ENCODE peak calls at places on chromosomes 1 and 21, in four cellular contexts. C is mammary epithelial cell, X is mucosa of descending colon, H is cardiac muscle cell. E is an unnamed sample.

GRCh38 chr1:12132078-12132477 is 34.7 kb upstream of the TNFRSF1B start:
- DNase-seq in C (peak; percentile 96), X (no peak), H (no peak), E (no peak)

GRCh38 chr1:65292861-65293593 is 16.3 kb upstream of the DNAJC6 start:
- DNase-seq in C (peak; percentile 9), X (no peak), H (peak; percentile 21), E (no peak)

GRCh38 chr1:177913762-177914540 is 55.9 kb downstream of the SEC16B start:
- DNase-seq in C (peak; percentile 32), X (peak; percentile 66), H (peak; percentile 42), E (no peak)

GRCh38 chr1:233723387-233723786 is 109.5 kb downstream of the KCNK1 start:
- DNase-seq in C (no peak), X (no peak), H (no peak), E (no peak)

GRCh38 chr1:152459596-152460528 is 45.8 kb upstream of the CRNN start:
- DNase-seq in C (peak; percentile 48), X (peak; percentile 75), H (no peak), E (peak; percentile 73)

GRCh38 chr1:81349194-81349965 is 451.4 kb upstream of the ADGRL2 start:
- DNase-seq in C (no peak), X (no peak), H (no peak), E (no peak)

GRCh38 chr1:226407199-226407496 is 745 bp downstream of the PARP1 start:
- DNase-seq in C (no peak), X (no peak), H (no peak), E (no peak)

GRCh38 chr1:201696217-201696761 is 132.7 kb upstream of the IPO9 start:
- DNase-seq in C (peak; percentile 76), X (no peak), H (no peak), E (peak; percentile 84)

GRCh38 chr1:174191255-174191906 is 32.1 kb downstream of the RABGAP1L start:
- DNase-seq in C (peak; percentile 21), X (no peak), H (no peak), E (no peak)

GRCh38 chr21:26840206-26840605 is 5.0 kb downstream of the ADAMTS1 start:
- DNase-seq in C (no peak), X (no peak), H (no peak), E (no peak)

GRCh38 chr1:12851779-12852178 is 3.3 kb upstream of the HNRNPCL1 start:
- DNase-seq in C (peak; percentile 5), X (no peak), H (no peak), E (no peak)

GRCh38 chr1:117060441-117061317 is 553 bp downstream of the TTF2 start:
- DNase-seq in C (peak; percentile 78), X (peak; percentile 49), H (no peak), E (peak; percentile 18)

GRCh38 chr1:17909634-17910033 is 154.5 kb downstream of the ACTL8 start:
- DNase-seq in C (no peak), X (peak; percentile 17), H (peak; percentile 46), E (peak; percentile 25)

GRCh38 chr1:111476761-111477309 is 3.1 kb downstream of the C1orf162 start:
- DNase-seq in C (no peak), X (peak; percentile 21), H (no peak), E (no peak)

GRCh38 chr1:94031154-94031553 is 89.8 kb downstream of the ABCA4 start:
- DNase-seq in C (no peak), X (no peak), H (no peak), E (no peak)

GRCh38 chr21:45906196-45906805 is 75.3 kb upstream of the COL6A1 start:
- DNase-seq in C (no peak), X (no peak), H (no peak), E (no peak)

GRCh38 chr1:192104135-192104534 is 54.1 kb upstream of the RGS18 start:
- DNase-seq in C (no peak), X (no peak), H (no peak), E (no peak)

DNA sequence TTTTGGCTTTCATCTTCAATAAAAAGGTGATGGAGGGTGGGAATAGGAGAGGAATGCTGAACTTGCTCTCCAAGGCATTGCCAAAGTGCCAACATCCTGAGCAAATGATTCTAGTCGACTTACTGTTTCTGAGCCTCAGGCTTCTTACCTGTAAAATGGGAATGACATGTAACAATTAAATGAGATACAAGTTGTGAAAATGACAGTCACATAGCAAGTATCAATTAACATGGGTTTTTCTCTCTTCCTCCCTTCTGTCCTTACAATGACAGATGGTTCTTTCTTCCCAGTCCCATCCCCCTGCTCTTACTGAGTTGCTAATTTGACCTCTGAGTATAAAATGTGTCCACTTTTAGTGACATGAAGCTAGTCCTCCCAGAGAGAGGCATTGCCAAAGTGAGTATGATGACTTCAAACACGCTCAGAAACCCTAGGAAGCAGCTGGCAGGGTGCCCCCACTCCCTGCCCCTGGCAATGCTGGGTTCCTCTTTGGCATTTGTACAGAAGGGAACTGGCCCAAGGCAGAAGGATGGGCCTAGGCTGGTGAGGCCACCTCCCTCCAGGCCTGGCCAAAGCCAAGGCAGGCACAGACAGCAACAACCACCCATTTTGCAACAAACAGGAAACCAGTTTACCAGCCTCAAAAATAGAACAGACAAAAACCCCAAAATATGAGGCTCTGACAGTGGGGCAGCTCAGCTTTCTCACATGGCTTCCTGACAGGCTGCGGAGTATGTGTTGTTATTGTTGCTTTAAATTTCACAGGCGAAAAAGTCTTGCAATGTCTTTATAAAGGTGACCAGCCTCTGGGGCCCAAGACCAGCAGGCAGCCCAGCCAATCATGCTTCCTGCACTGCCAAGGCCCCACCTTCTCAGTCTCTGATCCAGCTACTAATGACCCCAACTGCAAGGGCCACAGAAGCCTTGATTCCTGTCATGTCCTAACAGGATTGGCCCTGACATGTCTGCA is 115.9 kb downstream of the HIVEP3 start:
- DNase-seq in C (peak; percentile 56), X (peak; percentile 33), H (no peak), E (no peak)
- H3K4me3 ChIP-seq in C (no peak overlapping the region), X (no peak overlapping the region), H (no peak overlapping the region), E (no peak overlapping the region)

DNA sequence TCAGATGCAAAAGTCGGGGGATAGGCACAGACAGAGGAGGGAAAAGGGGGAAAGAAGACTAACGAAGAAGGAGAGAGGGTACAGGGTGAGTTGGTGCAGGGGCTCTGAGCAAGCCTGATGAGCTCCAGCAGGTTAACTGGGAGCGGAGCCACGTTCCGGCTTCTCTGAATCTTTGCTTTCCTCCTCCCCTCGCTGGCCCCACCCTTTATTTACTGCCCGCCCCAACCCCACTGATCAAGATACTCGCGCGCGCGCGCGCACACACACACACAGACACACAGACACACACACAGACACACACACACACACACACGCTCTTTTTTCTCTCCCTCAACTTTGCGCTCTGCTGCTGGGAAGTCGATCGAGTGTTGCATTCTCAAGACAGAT is at the start of gene GRIK1:
- DNase-seq in C (no peak), X (no peak), H (peak; percentile 36), E (no peak)
- H3K4me3 ChIP-seq in C (peak within 1 kb of the TSS; percentile 22), X (no peak within 1 kb of the TSS), H (peak within 1 kb of the TSS; percentile 31), E (no peak within 1 kb of the TSS)

GRCh38 chr1:92487078-92487605 is 417 bp upstream of the GFI1 start:
- DNase-seq in C (no peak), X (peak; percentile 10), H (no peak), E (no peak)
- H3K4me3 ChIP-seq in C (no peak overlapping the region), X (no peak overlapping the region), H (peak overlapping the region; percentile 23), E (no peak overlapping the region)

GRCh38 chr1:77925966-77926365 is 37.5 kb downstream of the NEXN start:
- DNase-seq in C (no peak), X (no peak), H (no peak), E (no peak)

GRCh38 chr1:77925536-77925935 is 37.1 kb downstream of the NEXN start:
- DNase-seq in C (no peak), X (no peak), H (no peak), E (no peak)

GRCh38 chr1:77929806-77930205 is 41.4 kb downstream of the NEXN start:
- DNase-seq in C (no peak), X (no peak), H (no peak), E (no peak)

GRCh38 chr1:77927414-77927813 is 39.0 kb downstream of the NEXN start:
- DNase-seq in C (no peak), X (no peak), H (no peak), E (no peak)

GRCh38 chr1:77926561-77927357 is 38.3 kb downstream of the NEXN start:
- DNase-seq in C (no peak), X (no peak), H (no peak), E (no peak)
- H3K4me3 ChIP-seq in C (no peak overlapping the region), X (no peak overlapping the region), H (no peak overlapping the region), E (no peak overlapping the region)

DNA sequence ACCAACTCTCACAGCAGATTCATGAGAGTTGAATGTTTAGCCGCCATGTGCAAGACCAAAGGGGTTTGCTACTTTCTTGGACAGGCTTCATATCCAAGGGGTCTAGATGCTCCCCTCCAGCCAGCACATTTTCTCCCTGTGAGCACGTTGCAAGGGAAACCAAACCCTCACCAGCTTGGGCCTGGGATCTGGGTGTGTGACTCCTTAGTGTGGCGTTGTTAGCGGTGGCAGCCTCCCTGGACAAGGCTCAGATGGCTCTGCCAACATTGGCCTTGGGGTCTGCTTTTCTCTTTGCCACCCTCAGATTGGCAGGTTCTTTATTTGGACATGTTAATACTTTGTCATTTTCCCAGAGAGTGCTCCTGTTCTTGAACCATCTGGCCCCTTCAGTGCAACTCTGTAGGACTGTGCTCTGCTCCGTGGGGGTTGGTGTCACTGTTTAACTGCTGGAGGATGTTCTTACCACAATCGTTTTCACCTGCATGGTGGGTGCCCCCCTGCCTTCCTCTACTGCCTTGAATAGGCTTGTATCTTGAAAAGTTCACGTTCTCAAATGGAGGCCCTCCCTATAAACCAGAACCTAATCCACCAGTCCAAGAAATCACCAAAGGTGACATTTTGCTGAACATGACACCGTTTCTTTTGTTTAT is 13.4 kb downstream of the ABCG1 start:
- DNase-seq in C (no peak), X (no peak), H (no peak), E (no peak)
- H3K4me3 ChIP-seq in C (no peak overlapping the region), X (no peak overlapping the region), H (no peak overlapping the region), E (no peak overlapping the region)

E was measured in BE2C.